ENCODE peak calls at places on chromosomes 11 and 22, in seven cellular contexts. H is PC-3; T is CD8-positive, alpha-beta T cell; S is HFF-Myc; B is fibroblast of mammary gland; V is mucosa of descending colon; N is HL-60. F is an unnamed sample.

GRCh38 chr11:783581-784015 is 6.3 kb downstream of the CEND1 start:
- DNase-seq in H (peak), T (no peak), S (peak), B (peak), V (peak), N (peak), F (peak)

GRCh38 chr22:24525416-24526037 is 29.4 kb downstream of the GUCD1 start:
- DNase-seq in H (peak), T (peak), S (peak), B (peak), V (peak), N (peak), F (peak)

GRCh38 chr11:47946682-47947575 is 33.4 kb upstream of the PTPRJ start:
- DNase-seq in H (peak), T (no peak), S (peak), B (peak), V (peak), N (peak), F (peak)

GRCh38 chr11:19864141-19865120 is 151.8 kb downstream of the NAV2 start:
- DNase-seq in H (no peak), T (no peak), S (no peak), B (no peak), V (no peak), N (no peak), F (no peak)

GRCh38 chr11:115338476-115338875 is 165.7 kb downstream of the CADM1 start:
- DNase-seq in H (no peak), T (no peak), S (no peak), B (no peak), V (no peak), N (no peak), F (peak)

GRCh38 chr11:128247235-128247594 is 340.1 kb downstream of the ETS1 start:
- DNase-seq in H (no peak), T (no peak), S (no peak), B (peak), V (no peak), N (no peak), F (no peak)

GRCh38 chr11:736431-736830 is 10.8 kb upstream of the TALDO1 start:
- DNase-seq in H (no peak), T (no peak), S (no peak), B (no peak), V (no peak), N (no peak), F (no peak)

GRCh38 chr11:111631666-111632039 is 29.4 kb downstream of the SIK2 start:
- DNase-seq in H (peak), T (no peak), S (peak), B (peak), V (no peak), N (no peak), F (peak)

GRCh38 chr11:43908191-43908590 is 27.6 kb downstream of the ALKBH3 start:
- DNase-seq in H (no peak), T (no peak), S (no peak), B (no peak), V (no peak), N (no peak), F (no peak)

GRCh38 chr11:129352627-129353026 is 23.0 kb upstream of the BARX2 start:
- DNase-seq in H (no peak), T (no peak), S (no peak), B (no peak), V (no peak), N (no peak), F (no peak)

GRCh38 chr11:119791701-119792151 is 62.7 kb upstream of the NECTIN1 start:
- DNase-seq in H (no peak), T (no peak), S (no peak), B (peak), V (no peak), N (no peak), F (peak)

GRCh38 chr22:41563051-41563711 is 2.4 kb downstream of the CSDC2 start:
- DNase-seq in H (peak), T (no peak), S (peak), B (peak), V (peak), N (no peak), F (peak)

GRCh38 chr11:95993438-95994339 is 69.8 kb upstream of the MTMR2 start:
- DNase-seq in H (no peak), T (no peak), S (no peak), B (no peak), V (no peak), N (no peak), F (no peak)

GRCh38 chr22:34390400-34390799 is 470.1 kb upstream of the LARGE1 start:
- DNase-seq in H (no peak), T (no peak), S (no peak), B (no peak), V (no peak), N (no peak), F (no peak)

GRCh38 chr22:24894998-24895397 is 51.5 kb downstream of the LHFPL7 start:
- DNase-seq in H (peak), T (no peak), S (peak), B (peak), V (peak), N (peak), F (peak)

GRCh38 chr22:17753401-17753989 is 20.8 kb downstream of the BID start:
- DNase-seq in H (peak), T (no peak), S (no peak), B (peak), V (peak), N (no peak), F (no peak)

DNA sequence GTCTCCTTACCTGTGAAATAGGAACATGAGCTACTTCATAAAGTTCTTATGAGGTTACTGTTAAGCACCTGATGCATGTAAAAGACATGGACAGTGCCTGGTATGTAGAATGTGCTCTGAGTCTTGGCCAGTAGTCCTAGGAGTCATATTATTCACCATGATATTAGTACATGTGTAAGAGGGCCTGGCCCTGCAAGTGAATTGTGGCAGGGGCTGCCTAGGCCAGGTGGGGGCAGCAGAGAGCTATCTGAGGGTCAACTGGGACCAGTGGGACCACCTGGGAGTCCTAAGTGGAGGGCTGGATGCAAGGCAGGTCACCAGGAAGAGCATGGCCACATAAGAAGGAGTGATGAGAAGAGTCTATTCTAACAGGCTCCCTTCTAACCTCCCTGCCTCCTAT is 529.5 kb downstream of the SOX6 start:
- DNase-seq in H (no peak), T (no peak), S (no peak), B (peak), V (peak), N (peak), F (peak)
- TF ChIP-seq CTCF in H (no peak), T (no peak), S (peak), B (peak), V (peak), N (peak), F (peak)

GRCh38 chr22:45512363-45512762 is 9.7 kb downstream of the FBLN1 start:
- DNase-seq in H (no peak), T (no peak), S (no peak), B (no peak), V (no peak), N (no peak), F (no peak)
- TF ChIP-seq CTCF in H (no peak), T (no peak), S (no peak), B (no peak), V (no peak), N (no peak), F (no peak)

GRCh38 chr22:46386312-46386711 is 50.8 kb downstream of the TRMU start:
- DNase-seq in H (no peak), T (no peak), S (no peak), B (no peak), V (no peak), N (no peak), F (no peak)
- TF ChIP-seq CTCF in H (no peak), T (no peak), S (no peak), B (no peak), V (no peak), N (no peak), F (no peak)

GRCh38 chr22:44369241-44369652 is 56.5 kb upstream of the SHISAL1 start:
- DNase-seq in H (no peak), T (no peak), S (no peak), B (no peak), V (peak), N (no peak), F (no peak)
- TF ChIP-seq CTCF in H (peak), T (no peak), S (peak), B (no peak), V (no peak), N (no peak), F (no peak)

DNA sequence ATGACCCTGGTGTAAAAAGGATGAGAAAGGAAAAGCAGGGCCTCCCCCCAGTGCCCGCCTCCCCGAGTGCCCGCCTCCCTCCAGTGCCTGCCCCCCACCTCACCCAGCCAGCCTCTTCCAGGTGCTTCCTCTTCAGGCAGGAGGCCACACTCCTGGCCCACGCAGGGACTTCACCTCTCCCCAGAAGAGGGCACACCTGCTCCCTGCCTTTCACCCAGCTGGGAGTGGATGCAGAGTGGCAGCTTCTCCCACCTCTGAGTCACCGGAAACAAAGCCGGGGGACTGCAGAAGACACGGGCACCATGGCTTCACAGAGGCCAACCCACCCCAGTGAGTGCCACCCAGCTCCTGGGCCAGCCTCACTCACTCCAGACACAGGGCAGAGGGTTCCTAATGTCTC is 16.1 kb downstream of the CPT1A start:
- DNase-seq in H (peak), T (peak), S (no peak), B (no peak), V (peak), N (peak), F (peak)
- TF ChIP-seq CTCF in H (peak), T (peak), S (no peak), B (no peak), V (peak), N (no peak), F (no peak)

DNA sequence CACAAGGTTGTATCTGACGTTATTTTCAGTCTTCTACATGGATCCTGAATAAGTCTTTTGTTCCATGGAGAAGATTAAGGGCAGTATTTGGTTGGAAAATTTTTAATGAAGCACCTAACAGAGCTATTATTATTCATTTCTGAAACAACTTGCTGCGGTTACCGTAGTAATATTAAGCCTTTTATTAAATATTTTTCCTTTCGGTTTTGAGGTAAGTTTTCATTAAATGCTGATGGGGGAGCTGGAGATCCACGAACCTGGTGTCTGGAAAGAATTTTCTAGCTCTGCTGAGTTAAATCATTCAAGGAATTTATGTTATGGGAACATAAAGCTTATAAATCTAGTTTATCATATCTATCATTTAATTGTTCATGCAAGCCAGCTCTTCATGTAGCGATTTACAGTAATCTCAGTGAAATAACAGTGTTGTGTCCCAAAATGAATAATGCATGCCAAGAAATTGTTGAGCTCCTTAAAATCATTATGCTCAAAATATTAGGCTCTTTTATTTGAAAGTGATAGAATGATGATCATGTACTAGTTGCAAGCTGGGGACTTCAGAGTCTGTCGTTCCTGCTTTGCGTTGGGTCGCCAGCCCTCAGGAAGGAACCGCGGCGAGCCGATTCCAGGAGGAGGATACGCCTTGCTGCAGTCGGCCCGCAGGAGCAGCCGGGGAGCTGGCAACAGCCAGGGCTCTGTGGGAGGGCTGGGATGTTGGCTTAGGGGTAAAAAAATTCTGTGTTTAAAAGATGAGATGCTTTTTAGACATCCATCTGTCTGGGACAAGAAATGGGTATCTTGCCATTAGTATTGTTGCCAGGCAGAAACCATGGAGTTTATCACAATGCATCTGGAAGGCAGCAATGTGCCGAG is 83.1 kb downstream of the TBC1D22A start:
- DNase-seq in H (peak), T (no peak), S (no peak), B (peak), V (no peak), N (no peak), F (no peak)
- TF ChIP-seq CTCF in H (peak), T (no peak), S (no peak), B (peak), V (no peak), N (no peak), F (peak)

DNA sequence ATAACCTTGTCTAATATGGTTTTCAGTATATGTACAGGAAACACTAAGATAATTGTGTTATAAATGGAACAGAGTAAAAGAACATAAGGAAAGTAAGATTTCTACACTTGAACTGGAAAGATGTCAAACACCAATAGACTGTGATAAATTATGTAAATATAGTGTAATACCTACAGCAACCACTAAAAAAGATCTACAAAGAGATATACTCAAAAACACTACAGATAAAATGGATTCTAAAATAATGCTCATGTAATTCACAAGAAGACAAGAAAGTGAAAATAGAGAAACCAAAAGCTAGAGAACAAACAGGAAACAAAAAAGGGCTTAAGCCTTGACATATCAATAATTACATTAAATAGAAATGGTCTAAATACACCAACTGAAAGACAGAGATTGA is 30.9 kb downstream of the DEUP1 start:
- DNase-seq in H (no peak), T (no peak), S (no peak), B (no peak), V (no peak), N (no peak), F (no peak)
- TF ChIP-seq CTCF in H (peak), T (no peak), S (no peak), B (no peak), V (no peak), N (no peak), F (no peak)

DNA sequence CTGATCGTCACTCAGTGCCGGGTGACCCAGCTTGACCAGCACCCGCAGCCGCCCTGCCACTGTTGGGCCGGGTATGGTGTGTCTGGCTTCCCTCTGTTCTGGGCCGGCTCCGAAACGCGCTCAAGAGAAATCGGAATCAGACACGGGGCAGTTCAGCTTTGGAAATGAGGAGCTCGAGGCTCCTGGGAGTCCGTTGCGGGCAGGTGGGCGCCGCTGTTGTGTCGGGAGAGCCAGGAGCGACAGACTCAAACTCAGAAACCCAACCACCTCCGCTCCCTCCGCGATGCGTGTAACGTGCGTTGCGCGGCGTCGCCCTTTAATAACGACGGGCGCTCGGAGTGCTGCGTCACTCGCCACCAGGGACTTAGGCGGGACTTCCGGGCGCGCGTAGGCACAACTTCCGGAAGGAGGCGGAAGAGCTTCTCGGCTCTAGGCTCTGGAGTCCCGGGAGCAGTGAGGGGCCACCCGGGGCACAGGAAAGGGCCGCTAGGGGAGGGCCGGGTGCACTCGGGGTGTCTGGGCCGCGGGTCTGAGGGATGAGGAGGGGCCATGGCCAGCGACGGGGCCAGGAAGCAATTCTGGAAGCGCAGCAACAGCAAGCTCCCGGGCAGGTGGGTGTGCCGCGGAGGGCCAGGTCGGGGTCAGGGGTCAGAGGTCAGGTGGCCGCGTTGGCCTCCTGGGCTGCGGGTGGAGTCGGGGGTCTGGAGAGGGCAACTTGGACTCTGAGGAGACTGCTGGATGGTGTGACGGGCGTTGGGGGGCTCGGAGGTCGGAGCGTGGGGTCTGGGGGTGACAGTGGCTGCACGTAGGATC is at the start of gene TBC1D22A:
- DNase-seq in H (peak), T (peak), S (peak), B (peak), V (peak), N (peak), F (peak)
- TF ChIP-seq CTCF in H (no peak), T (no peak), S (no peak), B (no peak), V (no peak), N (no peak), F (no peak)

GRCh38 chr22:25898707-25899365 is 156.8 kb downstream of the MYO18B start:
- DNase-seq in H (no peak), T (no peak), S (no peak), B (peak), V (no peak), N (peak), F (no peak)
- TF ChIP-seq CTCF in H (no peak), T (no peak), S (no peak), B (no peak), V (no peak), N (peak), F (peak)

DNA sequence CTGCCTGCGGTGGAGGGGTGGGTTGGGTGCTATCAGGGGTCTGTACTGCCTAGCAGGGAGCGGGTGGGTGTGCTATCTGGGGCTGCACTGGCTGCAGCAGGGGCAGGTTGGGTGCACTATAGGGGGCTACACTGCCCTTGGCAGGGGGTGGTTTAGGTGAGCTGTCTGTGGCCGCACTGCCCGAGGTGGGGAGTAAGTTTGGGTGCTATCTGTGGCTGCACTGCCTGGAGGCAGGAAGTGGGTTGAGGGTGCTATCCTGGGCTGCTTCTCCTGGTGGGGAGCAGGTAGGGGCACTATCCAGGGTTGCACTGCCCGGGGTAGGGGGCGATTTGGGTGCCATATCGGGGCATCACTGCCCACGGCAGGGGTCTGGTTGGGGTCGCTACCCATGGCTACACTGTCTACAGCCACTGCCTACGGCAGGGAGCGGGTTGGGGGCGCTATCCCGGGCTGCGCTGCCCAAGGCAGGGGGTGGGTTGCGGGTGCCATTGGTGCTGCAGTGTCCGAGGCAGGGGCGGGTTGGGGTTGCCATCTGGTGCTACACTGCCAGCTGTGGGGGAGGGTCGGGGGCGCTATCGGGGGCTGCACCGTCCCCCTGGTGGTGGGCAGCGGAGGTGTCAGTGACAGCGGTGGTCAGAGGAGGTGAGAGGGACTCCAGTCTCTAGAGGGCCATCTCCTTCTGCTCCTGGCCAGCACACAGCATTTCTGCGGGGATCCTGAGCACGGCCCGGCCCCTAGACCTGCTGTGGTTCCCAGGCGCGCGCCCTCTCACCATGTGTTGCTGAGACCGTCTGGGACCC is 1.3 kb upstream of the RFPL2 start:
- DNase-seq in H (no peak), T (no peak), S (no peak), B (no peak), V (no peak), N (no peak), F (no peak)
- TF ChIP-seq CTCF in H (no peak), T (no peak), S (no peak), B (no peak), V (no peak), N (no peak), F (no peak)